ENCODE peak calls at places on chromosomes 2 and 18, in five cellular contexts. F is ovary, P is IMR-90, H is aorta, Q is tibial artery. D is an unnamed sample.

GRCh38 chr2:207869784-207870778 is 100.4 kb upstream of the FZD5 start:
- DNase-seq in F (no peak), P (peak; percentile 83), H (no peak), Q (no peak), D (no peak)

GRCh38 chr2:179096090-179096489 is 46.2 kb upstream of the CCDC141 start:
- DNase-seq in F (no peak), P (no peak), H (no peak), Q (no peak), D (no peak)

GRCh38 chr2:31253344-31254155 is 19.6 kb downstream of the EHD3 start:
- DNase-seq in F (no peak), P (no peak), H (no peak), Q (no peak), D (no peak)

GRCh38 chr2:112065486-112065885 is 10.4 kb downstream of the TMEM87B start:
- DNase-seq in F (no peak), P (no peak), H (no peak), Q (no peak), D (no peak)

GRCh38 chr2:95279435-95280035 is 5.3 kb downstream of the PROM2 start:
- DNase-seq in F (no peak), P (no peak), H (peak; percentile 20), Q (no peak), D (peak; percentile 16)

GRCh38 chr2:127638361-127639110 is 7.4 kb upstream of the GPR17 start:
- DNase-seq in F (no peak), P (no peak), H (no peak), Q (no peak), D (peak; percentile 30)

GRCh38 chr2:179842498-179843153 is 18.8 kb downstream of the ZNF385B start:
- DNase-seq in F (no peak), P (no peak), H (no peak), Q (no peak), D (peak; percentile 11)

GRCh38 chr2:68404901-68405799 is 40.1 kb downstream of the PLEK start:
- DNase-seq in F (no peak), P (no peak), H (no peak), Q (no peak), D (no peak)

GRCh38 chr18:62939433-62939832 is 224.1 kb downstream of the PHLPP1 start:
- DNase-seq in F (no peak), P (no peak), H (no peak), Q (no peak), D (no peak)

GRCh38 chr18:43936176-43936575 is 658.9 kb upstream of the SYT4 start:
- DNase-seq in F (no peak), P (no peak), H (no peak), Q (no peak), D (no peak)

GRCh38 chr2:114066186-114066747 is 176.4 kb downstream of the ACTR3 start:
- DNase-seq in F (no peak), P (no peak), H (no peak), Q (no peak), D (no peak)

GRCh38 chr2:189304360-189304759 is 124.8 kb upstream of the COL5A2 start:
- DNase-seq in F (no peak), P (no peak), H (no peak), Q (no peak), D (no peak)

GRCh38 chr2:101150306-101151140 is 659 bp downstream of the TBC1D8 start:
- DNase-seq in F (peak; percentile 63), P (no peak), H (peak; percentile 59), Q (peak; percentile 73), D (peak; percentile 39)

GRCh38 chr2:133200684-133201421 is 367.4 kb downstream of the NCKAP5 start:
- DNase-seq in F (no peak), P (peak; percentile 98), H (no peak), Q (no peak), D (no peak)
- H3K9me3 ChIP-seq in F (no peaks in the 10 kb centered on the region), P (no peaks in the 10 kb centered on the region), H (no peaks in the 10 kb centered on the region), Q (no peaks in the 10 kb centered on the region), D (no peaks in the 10 kb centered on the region)

GRCh38 chr18:26863921-26864497 is 1.5 kb downstream of the AQP4 start:
- DNase-seq in F (no peak), P (no peak), H (no peak), Q (no peak), D (no peak)

GRCh38 chr18:26867471-26867870 is 2.0 kb upstream of the AQP4 start:
- DNase-seq in F (no peak), P (no peak), H (no peak), Q (no peak), D (no peak)

GRCh38 chr18:26863122-26863879 is 2.2 kb downstream of the AQP4 start:
- DNase-seq in F (peak; percentile 67), P (no peak), H (no peak), Q (no peak), D (peak; percentile 74)

GRCh38 chr18:26864658-26865057 is 849 bp downstream of the AQP4 start:
- DNase-seq in F (no peak), P (no peak), H (no peak), Q (no peak), D (no peak)

GRCh38 chr18:26865557-26865956 is at the start of gene AQP4:
- DNase-seq in F (no peak), P (no peak), H (no peak), Q (no peak), D (peak; percentile 86)
- H3K27ac ChIP-seq in F (no peak within 1 kb of the TSS), P (no peak within 1 kb of the TSS), H (no peak within 1 kb of the TSS), Q (no peak within 1 kb of the TSS), D (peak within 1 kb of the TSS; percentile 83)

GRCh38 chr2:16207611-16208010 is 267.3 kb downstream of the MYCN start:
- DNase-seq in F (no peak), P (no peak), H (no peak), Q (no peak), D (no peak)
- H3K9me3 ChIP-seq in F (no peaks in the 10 kb centered on the region), P (peaks cover 37% of the 10 kb centered on the region), H (no peaks in the 10 kb centered on the region), Q (no peaks in the 10 kb centered on the region), D (no peaks in the 10 kb centered on the region)

DNA sequence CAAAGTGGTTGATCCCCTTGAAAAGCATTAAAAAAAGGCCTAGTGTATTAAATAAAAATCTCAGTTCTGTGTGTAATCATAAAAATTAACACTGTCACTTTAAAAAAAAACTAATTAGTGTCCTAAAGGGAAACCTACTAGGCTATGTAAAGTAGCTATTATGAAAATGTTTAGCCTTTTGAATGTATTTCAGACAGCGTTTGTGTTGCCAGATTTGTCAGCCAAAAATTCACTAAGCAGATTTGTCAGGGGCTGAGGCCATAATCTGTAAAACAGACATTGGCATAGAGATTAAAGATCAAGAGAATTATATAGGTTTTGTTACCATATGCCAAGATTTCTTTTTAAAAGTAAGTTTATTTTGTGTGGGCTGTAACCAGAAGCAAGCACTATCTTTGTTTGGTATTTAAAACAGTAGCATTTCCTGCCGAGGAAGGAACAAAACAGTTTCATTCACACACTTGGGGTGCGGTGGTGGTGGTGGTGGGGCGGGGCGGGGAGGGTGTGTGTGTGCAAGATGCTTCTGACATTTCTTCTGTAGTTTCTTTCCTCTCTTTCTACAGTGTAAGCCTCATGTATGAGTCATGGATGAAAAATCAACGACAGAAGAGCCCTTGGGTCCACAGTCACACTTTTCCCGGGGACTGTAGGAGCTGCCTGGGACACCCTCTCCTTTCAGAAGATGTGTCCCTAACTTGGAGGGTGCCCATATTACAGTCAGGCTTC is 328.5 kb upstream of the FANCL start:
- DNase-seq in F (no peak), P (no peak), H (no peak), Q (no peak), D (no peak)
- H3K27ac ChIP-seq in F (no peak overlapping the region), P (no peak overlapping the region), H (no peak overlapping the region), Q (no peak overlapping the region), D (no peak overlapping the region)

DNA sequence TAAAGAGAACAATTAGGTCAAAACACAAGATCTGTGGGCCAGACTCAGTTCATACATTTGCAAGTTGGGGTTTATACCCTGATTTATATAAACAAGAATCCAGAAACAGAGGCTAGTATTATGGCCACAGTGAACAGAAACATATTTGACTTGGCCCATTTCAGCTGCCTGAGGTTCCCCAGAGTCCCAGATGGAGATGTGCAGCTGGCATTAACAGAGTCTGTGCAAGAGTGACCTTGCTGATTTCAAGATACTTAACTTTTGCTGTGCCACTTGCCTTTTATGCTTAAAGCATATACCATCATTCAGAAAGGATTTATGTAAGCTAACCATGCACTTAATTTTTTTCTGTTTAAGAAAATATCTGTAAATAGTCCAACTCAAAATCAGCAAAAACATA is 636.3 kb downstream of the TRIB2 start:
- DNase-seq in F (no peak), P (no peak), H (no peak), Q (no peak), D (no peak)
- H3K9me3 ChIP-seq in F (no peaks in the 10 kb centered on the region), P (peaks cover 16% of the 10 kb centered on the region), H (no peaks in the 10 kb centered on the region), Q (no peaks in the 10 kb centered on the region), D (no peaks in the 10 kb centered on the region)